ENCODE peak calls at places on chromosomes 4 and X, in four cellular contexts. One of them, this sample, is unnamed.

GRCh38 chr4:168850016-168850415 is 160.0 kb downstream of the CBR4 start:
- DNase-seq in left colon: no peak
- DNase-seq in NCI-H1105: no peak
- DNase-seq in heart right ventricle: no peak
- DNase-seq in this sample: no peak

GRCh38 chr4:123922847-123923246 is 526.3 kb downstream of the SPRY1 start:
- DNase-seq in heart right ventricle: no peak
- DNase-seq in NCI-H1105: no peak
- DNase-seq in left colon: no peak
- DNase-seq in this sample: no peak

GRCh38 chrX:9163153-9163790 is 129.3 kb upstream of the FAM9B start:
- DNase-seq in NCI-H1105: peak
- DNase-seq in left colon: no peak
- DNase-seq in heart right ventricle: no peak
- DNase-seq in this sample: peak

GRCh38 chr4:147192679-147193078 is 247.0 kb upstream of the TTC29 start:
- DNase-seq in NCI-H1105: no peak
- DNase-seq in heart right ventricle: no peak
- DNase-seq in left colon: no peak
- DNase-seq in this sample: no peak

GRCh38 chr4:154516320-154516719 is 24.7 kb upstream of the DCHS2 start:
- DNase-seq in heart right ventricle: no peak
- DNase-seq in left colon: no peak
- DNase-seq in NCI-H1105: no peak
- DNase-seq in this sample: no peak

GRCh38 chr4:135724426-135724825 is 1522.8 kb upstream of the PABPC4L start:
- DNase-seq in NCI-H1105: no peak
- DNase-seq in heart right ventricle: no peak
- DNase-seq in left colon: no peak
- DNase-seq in this sample: no peak

GRCh38 chr4:42359686-42360085 is 37.6 kb upstream of the SHISA3 start:
- DNase-seq in NCI-H1105: no peak
- DNase-seq in heart right ventricle: no peak
- DNase-seq in left colon: no peak
- DNase-seq in this sample: no peak

GRCh38 chr4:101328063-101328602 is 19.2 kb downstream of the PPP3CA start:
- DNase-seq in NCI-H1105: no peak
- DNase-seq in left colon: no peak
- DNase-seq in heart right ventricle: no peak
- DNase-seq in this sample: no peak

GRCh38 chr4:117478702-117479101 is 393.3 kb upstream of the TRAM1L1 start:
- DNase-seq in NCI-H1105: no peak
- DNase-seq in heart right ventricle: no peak
- DNase-seq in left colon: no peak
- DNase-seq in this sample: no peak

GRCh38 chrX:46666831-46667230 is 92.1 kb downstream of the SLC9A7 start:
- DNase-seq in NCI-H1105: no peak
- DNase-seq in heart right ventricle: no peak
- DNase-seq in left colon: no peak
- DNase-seq in this sample: no peak

GRCh38 chrX:30181353-30181752 is 34.0 kb upstream of the MAGEB2 start:
- DNase-seq in NCI-H1105: no peak
- DNase-seq in left colon: no peak
- DNase-seq in heart right ventricle: no peak
- DNase-seq in this sample: no peak

GRCh38 chrX:10098235-10098819 is 58.4 kb upstream of the CLCN4 start:
- DNase-seq in left colon: no peak
- DNase-seq in NCI-H1105: no peak
- DNase-seq in heart right ventricle: no peak
- DNase-seq in this sample: no peak

GRCh38 chrX:96650023-96650422 is 34.6 kb upstream of the DIAPH2 start:
- DNase-seq in NCI-H1105: no peak
- DNase-seq in left colon: no peak
- DNase-seq in heart right ventricle: no peak
- DNase-seq in this sample: no peak

GRCh38 chrX:56232221-56233082 is at the start of gene KLF8:
- DNase-seq in left colon: peak
- DNase-seq in heart right ventricle: peak
- DNase-seq in NCI-H1105: no peak
- DNase-seq in this sample: no peak

GRCh38 chr4:159540501-159540900 is 437.6 kb downstream of the RAPGEF2 start:
- DNase-seq in left colon: no peak
- DNase-seq in NCI-H1105: no peak
- DNase-seq in heart right ventricle: no peak
- DNase-seq in this sample: no peak

GRCh38 chr4:77669911-77670590 is 64.4 kb downstream of the CXCL13 start:
- DNase-seq in left colon: peak
- DNase-seq in heart right ventricle: no peak
- DNase-seq in NCI-H1105: peak
- DNase-seq in this sample: peak

GRCh38 chrX:25534096-25534495 is 518.3 kb upstream of the ARX start:
- DNase-seq in heart right ventricle: no peak
- DNase-seq in NCI-H1105: no peak
- DNase-seq in left colon: no peak
- DNase-seq in this sample: no peak

GRCh38 chr4:6308890-6309643 is 39.4 kb downstream of the WFS1 start:
- DNase-seq in left colon: no peak
- DNase-seq in heart right ventricle: peak
- DNase-seq in NCI-H1105: peak
- DNase-seq in this sample: no peak

GRCh38 chr4:23165669-23166068 is 472.9 kb downstream of the GBA3 start:
- DNase-seq in left colon: no peak
- DNase-seq in heart right ventricle: no peak
- DNase-seq in NCI-H1105: no peak
- DNase-seq in this sample: no peak

GRCh38 chr4:41590591-41590990 is 52.6 kb downstream of the LIMCH1 start:
- DNase-seq in NCI-H1105: peak
- DNase-seq in heart right ventricle: peak
- DNase-seq in left colon: no peak
- DNase-seq in this sample: peak

GRCh38 chr4:73068496-73069337 is 799 bp downstream of the COX18 start:
- DNase-seq in heart right ventricle: no peak
- DNase-seq in NCI-H1105: peak
- DNase-seq in left colon: no peak
- DNase-seq in this sample: peak